ENCODE peak calls at places on chromosomes 12 and 14, in four cellular contexts. One of them, this sample, is unnamed.

GRCh38 chr12:12266389-12266872 is 413 bp downstream of the LRP6 start:
- DNase-seq in GDM1: no peak
- DNase-seq in neural crest cell: no peak
- DNase-seq in A172: no peak
- DNase-seq in this sample: no peak

GRCh38 chr12:74896186-74896585 is 313.5 kb downstream of the KCNC2 start:
- DNase-seq in neural crest cell: no peak
- DNase-seq in A172: peak
- DNase-seq in GDM1: no peak
- DNase-seq in this sample: no peak

GRCh38 chr12:83224012-83224411 is 537.3 kb downstream of the TMTC2 start:
- DNase-seq in A172: no peak
- DNase-seq in GDM1: peak
- DNase-seq in neural crest cell: no peak
- DNase-seq in this sample: no peak

GRCh38 chr12:90065301-90065801 is 356.7 kb upstream of the ATP2B1 start:
- DNase-seq in GDM1: no peak
- DNase-seq in A172: peak
- DNase-seq in neural crest cell: no peak
- DNase-seq in this sample: no peak

GRCh38 chr12:124456652-124457152 is 110.7 kb downstream of the NCOR2 start:
- DNase-seq in neural crest cell: no peak
- DNase-seq in A172: no peak
- DNase-seq in GDM1: peak
- DNase-seq in this sample: peak

GRCh38 chr12:68837215-68837614 is 29.2 kb downstream of the MDM2 start:
- DNase-seq in A172: no peak
- DNase-seq in GDM1: no peak
- DNase-seq in neural crest cell: no peak
- DNase-seq in this sample: no peak

GRCh38 chr12:11765817-11766794 is 116.6 kb downstream of the ETV6 start:
- DNase-seq in A172: peak
- DNase-seq in neural crest cell: no peak
- DNase-seq in GDM1: peak
- DNase-seq in this sample: peak

GRCh38 chr14:23104070-23104590 is 659 bp downstream of the CIROP start:
- DNase-seq in GDM1: no peak
- DNase-seq in A172: no peak
- DNase-seq in neural crest cell: no peak
- DNase-seq in this sample: no peak

GRCh38 chr14:22390195-22390594 is 198.8 kb downstream of the DAD1 start:
- DNase-seq in neural crest cell: no peak
- DNase-seq in A172: no peak
- DNase-seq in GDM1: no peak
- DNase-seq in this sample: no peak

GRCh38 chr12:52081263-52081733 is 1.8 kb downstream of the SMIM41 start:
- DNase-seq in A172: no peak
- DNase-seq in GDM1: no peak
- DNase-seq in neural crest cell: no peak
- DNase-seq in this sample: no peak

GRCh38 chr12:72102150-72102549 is 163.5 kb downstream of the TPH2 start:
- DNase-seq in neural crest cell: no peak
- DNase-seq in A172: no peak
- DNase-seq in GDM1: no peak
- DNase-seq in this sample: no peak

GRCh38 chr14:105070760-105071137 is 5.5 kb upstream of the GPR132 start:
- DNase-seq in neural crest cell: no peak
- DNase-seq in A172: no peak
- DNase-seq in GDM1: no peak
- DNase-seq in this sample: no peak

GRCh38 chr12:53743277-53744129 is 8.3 kb downstream of the CISTR start:
- DNase-seq in GDM1: peak
- DNase-seq in neural crest cell: peak
- DNase-seq in A172: peak
- DNase-seq in this sample: no peak

GRCh38 chr12:8156845-8157244 is at the start of gene ZNF705A:
- DNase-seq in A172: peak
- DNase-seq in GDM1: peak
- DNase-seq in neural crest cell: no peak
- DNase-seq in this sample: no peak

GRCh38 chr12:62697893-62698292 is 231.3 kb downstream of the MON2 start:
- DNase-seq in neural crest cell: no peak
- DNase-seq in A172: no peak
- DNase-seq in GDM1: no peak
- DNase-seq in this sample: no peak

GRCh38 chr12:98544741-98545140 is 29.4 kb downstream of the TMPO start:
- DNase-seq in neural crest cell: no peak
- DNase-seq in A172: no peak
- DNase-seq in GDM1: no peak
- DNase-seq in this sample: no peak

GRCh38 chr12:94204647-94205247 is 56.4 kb downstream of the PLXNC1 start:
- DNase-seq in GDM1: no peak
- DNase-seq in neural crest cell: no peak
- DNase-seq in A172: no peak
- DNase-seq in this sample: no peak

GRCh38 chr14:68695326-68695768 is 97.5 kb downstream of the ZFP36L1 start:
- DNase-seq in GDM1: no peak
- DNase-seq in A172: peak
- DNase-seq in neural crest cell: no peak
- DNase-seq in this sample: no peak

GRCh38 chr12:63826002-63826585 is 18.4 kb upstream of the SRGAP1 start:
- DNase-seq in A172: peak
- DNase-seq in GDM1: no peak
- DNase-seq in neural crest cell: no peak
- DNase-seq in this sample: no peak

GRCh38 chr14:68951051-68951797 is 27.9 kb downstream of the ACTN1 start:
- DNase-seq in A172: peak
- DNase-seq in neural crest cell: no peak
- DNase-seq in GDM1: no peak
- DNase-seq in this sample: no peak

GRCh38 chr12:83945871-83946270 is 966.7 kb downstream of the SLC6A15 start:
- DNase-seq in A172: peak
- DNase-seq in GDM1: no peak
- DNase-seq in neural crest cell: no peak
- DNase-seq in this sample: no peak

GRCh38 chr12:124556067-124556466 is 11.3 kb downstream of the NCOR2 start:
- DNase-seq in neural crest cell: no peak
- DNase-seq in A172: no peak
- DNase-seq in GDM1: no peak
- DNase-seq in this sample: no peak

GRCh38 chr12:45674583-45674982 is 54.9 kb upstream of the ARID2 start:
- DNase-seq in A172: peak
- DNase-seq in neural crest cell: no peak
- DNase-seq in GDM1: no peak
- DNase-seq in this sample: no peak

GRCh38 chr12:1515010-1515409 is 79.4 kb downstream of the FBXL14 start:
- DNase-seq in GDM1: no peak
- DNase-seq in A172: no peak
- DNase-seq in neural crest cell: no peak
- DNase-seq in this sample: no peak

GRCh38 chr14:33692762-33693161 is 258.1 kb downstream of the EGLN3 start:
- DNase-seq in GDM1: no peak
- DNase-seq in A172: peak
- DNase-seq in neural crest cell: no peak
- DNase-seq in this sample: no peak

GRCh38 chr12:6392499-6392898 is 8.5 kb downstream of the LTBR start:
- DNase-seq in neural crest cell: no peak
- DNase-seq in A172: peak
- DNase-seq in GDM1: no peak
- DNase-seq in this sample: no peak

GRCh38 chr12:95204141-95204866 is 13.0 kb downstream of the FGD6 start:
- DNase-seq in GDM1: peak
- DNase-seq in A172: peak
- DNase-seq in neural crest cell: no peak
- DNase-seq in this sample: no peak

GRCh38 chr14:100692859-100693558 is 33.7 kb upstream of the DLK1 start:
- DNase-seq in A172: peak
- DNase-seq in neural crest cell: no peak
- DNase-seq in GDM1: no peak
- DNase-seq in this sample: no peak

GRCh38 chr14:55353686-55354467 is 57.8 kb downstream of the ATG14 start:
- DNase-seq in GDM1: no peak
- DNase-seq in A172: no peak
- DNase-seq in neural crest cell: no peak
- DNase-seq in this sample: no peak

GRCh38 chr12:12476836-12477531 is 85.7 kb downstream of the DUSP16 start:
- DNase-seq in GDM1: no peak
- DNase-seq in A172: no peak
- DNase-seq in neural crest cell: no peak
- DNase-seq in this sample: no peak

GRCh38 chr14:64412237-64412636 is 24.1 kb downstream of the MTHFD1 start:
- DNase-seq in GDM1: no peak
- DNase-seq in neural crest cell: no peak
- DNase-seq in A172: no peak
- DNase-seq in this sample: no peak

GRCh38 chr12:101552277-101552676 is 42.5 kb upstream of the MYBPC1 start:
- DNase-seq in GDM1: no peak
- DNase-seq in A172: peak
- DNase-seq in neural crest cell: no peak
- DNase-seq in this sample: no peak